ENCODE peak calls at places on chromosomes 6 and 20, in four cellular contexts. One of them, this sample, is unnamed.
A peak's percentile ranks its signal among the peaks of the same experiment; 100 is the strongest.

GRCh38 chr20:4243071-4243470 is 227.7 kb upstream of the RNF24 start:
- DNase-seq in tibial nerve: no peak
- DNase-seq in spleen: no peak
- DNase-seq in stomach: no peak
- DNase-seq in this sample: no peak

GRCh38 chr20:24605937-24606455 is 136.6 kb downstream of the SYNDIG1 start:
- DNase-seq in tibial nerve: no peak
- DNase-seq in spleen: no peak
- DNase-seq in stomach: no peak
- DNase-seq in this sample: no peak

GRCh38 chr6:62474793-62475192 is 188.8 kb upstream of the KHDRBS2 start:
- DNase-seq in tibial nerve: no peak
- DNase-seq in spleen: no peak
- DNase-seq in stomach: no peak
- DNase-seq in this sample: no peak

GRCh38 chr20:50865591-50865990 is 65.6 kb downstream of the ADNP start:
- DNase-seq in tibial nerve: no peak
- DNase-seq in spleen: no peak
- DNase-seq in stomach: no peak
- DNase-seq in this sample: no peak

GRCh38 chr6:152804150-152804549 is 53.6 kb downstream of the VIP start:
- DNase-seq in tibial nerve: no peak
- DNase-seq in spleen: no peak
- DNase-seq in stomach: no peak
- DNase-seq in this sample: no peak

GRCh38 chr6:56853541-56853940 is 101.4 kb upstream of the BEND6 start:
- DNase-seq in tibial nerve: no peak
- DNase-seq in spleen: no peak
- DNase-seq in stomach: no peak
- DNase-seq in this sample: no peak

GRCh38 chr20:42161228-42161829 is 543.2 kb upstream of the CHD6 start:
- DNase-seq in tibial nerve: no peak
- DNase-seq in spleen: no peak
- DNase-seq in stomach: no peak
- DNase-seq in this sample: no peak

GRCh38 chr6:122012576-122012975 is 386.9 kb upstream of the HSF2 start:
- DNase-seq in tibial nerve: no peak
- DNase-seq in spleen: no peak
- DNase-seq in stomach: no peak
- DNase-seq in this sample: no peak

GRCh38 chr6:26520088-26520839 is 17.9 kb upstream of the HMGN4 start:
- DNase-seq in tibial nerve: no peak
- DNase-seq in spleen: no peak
- DNase-seq in stomach: no peak
- DNase-seq in this sample: no peak

GRCh38 chr6:33314515-33314942 is 651 bp upstream of the TAPBP start:
- DNase-seq in tibial nerve: no peak
- DNase-seq in spleen: peak; percentile 85
- DNase-seq in stomach: peak; percentile 39
- DNase-seq in this sample: peak; percentile 68

GRCh38 chr6:47343631-47344421 is 34.1 kb upstream of the TNFRSF21 start:
- DNase-seq in tibial nerve: no peak
- DNase-seq in spleen: no peak
- DNase-seq in stomach: peak; percentile 54
- DNase-seq in this sample: no peak

GRCh38 chr6:39330057-39330456 is 7.6 kb upstream of the KCNK16 start:
- DNase-seq in tibial nerve: no peak
- DNase-seq in spleen: no peak
- DNase-seq in stomach: no peak
- DNase-seq in this sample: no peak

GRCh38 chr6:41639556-41640371 is 1.5 kb downstream of the MDFI start:
- DNase-seq in tibial nerve: no peak
- DNase-seq in spleen: peak; percentile 35
- DNase-seq in stomach: no peak
- DNase-seq in this sample: peak; percentile 45

GRCh38 chr6:28771401-28772267 is 152.2 kb downstream of the TRIM27 start:
- DNase-seq in tibial nerve: no peak
- DNase-seq in spleen: no peak
- DNase-seq in stomach: no peak
- DNase-seq in this sample: no peak

GRCh38 chr6:150282806-150283205 is 86.0 kb upstream of the IYD start:
- DNase-seq in tibial nerve: no peak
- DNase-seq in spleen: no peak
- DNase-seq in stomach: no peak
- DNase-seq in this sample: no peak

GRCh38 chr6:28864321-28864923 is 59.4 kb downstream of the TRIM27 start:
- DNase-seq in tibial nerve: no peak
- DNase-seq in spleen: no peak
- DNase-seq in stomach: no peak
- DNase-seq in this sample: no peak

GRCh38 chr6:43584892-43585570 is 9.0 kb downstream of the POLH start:
- DNase-seq in tibial nerve: no peak
- DNase-seq in spleen: no peak
- DNase-seq in stomach: no peak
- DNase-seq in this sample: no peak

GRCh38 chr6:47075168-47075567 is 33.0 kb upstream of the ADGRF1 start:
- DNase-seq in tibial nerve: no peak
- DNase-seq in spleen: no peak
- DNase-seq in stomach: no peak
- DNase-seq in this sample: no peak

GRCh38 chr6:2999005-2999620 is 581 bp upstream of the NQO2 start:
- DNase-seq in tibial nerve: peak; percentile 65
- DNase-seq in spleen: no peak
- DNase-seq in stomach: peak; percentile 67
- DNase-seq in this sample: no peak

GRCh38 chr20:13857304-13857703 is 72.5 kb downstream of the NDUFAF5 start:
- DNase-seq in tibial nerve: no peak
- DNase-seq in spleen: no peak
- DNase-seq in stomach: no peak
- DNase-seq in this sample: no peak

GRCh38 chr6:11404081-11404480 is 133.5 kb upstream of the TMEM170B start:
- DNase-seq in tibial nerve: no peak
- DNase-seq in spleen: no peak
- DNase-seq in stomach: no peak
- DNase-seq in this sample: no peak

GRCh38 chr6:37131104-37131959 is 38.6 kb upstream of the PIM1 start:
- DNase-seq in tibial nerve: no peak
- DNase-seq in spleen: no peak
- DNase-seq in stomach: peak; percentile 58
- DNase-seq in this sample: no peak

GRCh38 chr6:169370054-169370453 is 116.4 kb upstream of the THBS2 start:
- DNase-seq in tibial nerve: no peak
- DNase-seq in spleen: no peak
- DNase-seq in stomach: no peak
- DNase-seq in this sample: no peak

DNA sequence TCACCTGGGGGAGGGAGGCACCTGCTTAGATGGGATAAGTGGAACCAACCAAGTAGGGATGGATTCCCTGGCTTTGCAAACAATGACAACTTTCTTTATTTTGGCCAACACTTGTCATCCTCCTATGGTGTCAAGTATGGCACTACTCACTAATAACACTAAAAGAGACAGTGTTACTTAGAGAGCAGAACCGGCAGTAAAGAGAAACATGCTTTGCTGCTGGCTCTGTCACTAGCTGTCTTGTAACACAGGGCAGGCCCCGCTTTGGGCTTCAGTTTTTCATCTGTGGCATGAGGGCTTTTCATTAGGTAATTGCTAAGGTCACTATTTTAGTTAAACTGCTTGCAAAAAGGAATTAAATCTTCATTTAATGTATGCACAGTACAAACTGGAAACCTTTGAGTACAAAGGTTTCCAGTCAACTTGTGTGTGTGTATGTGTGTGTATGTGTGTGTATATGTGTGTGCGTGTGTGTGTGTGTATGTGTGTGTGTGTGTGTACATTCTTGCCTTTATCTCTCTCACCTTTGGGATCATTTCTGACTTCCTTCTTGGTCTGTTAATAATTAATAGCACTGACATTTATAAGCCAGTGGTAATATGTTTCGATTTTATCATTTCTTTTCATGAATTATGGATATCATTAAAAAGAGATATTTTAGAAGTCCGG is 64.7 kb downstream of the BTBD3 start:
- DNase-seq in tibial nerve: no peak
- DNase-seq in spleen: no peak
- DNase-seq in stomach: peak; percentile 55
- DNase-seq in this sample: no peak
- H3K4me3 ChIP-seq in tibial nerve: no peak overlapping the region
- H3K4me3 ChIP-seq in spleen: no peak overlapping the region
- H3K4me3 ChIP-seq in stomach: peak overlapping the region; percentile 33
- H3K4me3 ChIP-seq in this sample: no peak overlapping the region

DNA sequence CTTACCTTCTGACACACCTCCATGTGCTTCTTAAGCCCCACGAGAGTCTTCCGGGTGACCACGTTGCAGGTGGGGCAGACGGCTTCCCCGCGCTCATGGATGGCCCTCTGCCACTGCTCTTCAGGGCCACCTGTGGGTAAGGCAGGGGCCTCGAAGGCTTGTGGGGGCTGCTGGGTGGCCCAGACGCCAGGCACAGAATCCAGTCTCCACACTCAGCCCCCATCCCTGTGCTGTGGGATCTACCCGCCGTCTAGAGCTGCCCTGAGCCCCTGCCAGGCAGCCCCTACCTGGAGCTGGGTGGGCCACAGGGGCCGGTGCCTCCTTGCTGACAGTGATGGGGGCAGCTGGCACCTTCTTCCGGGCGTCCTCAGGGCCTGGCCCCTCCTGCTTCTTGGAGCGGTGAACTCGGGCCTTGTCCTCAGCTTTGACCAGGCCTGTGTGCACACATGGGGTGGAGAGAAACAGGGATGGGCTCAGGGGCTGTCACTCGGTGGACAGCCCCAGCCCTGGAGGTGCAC is 5.9 kb downstream of the ZNF512B start:
- DNase-seq in tibial nerve: no peak
- DNase-seq in spleen: peak; percentile 71
- DNase-seq in stomach: no peak
- DNase-seq in this sample: no peak
- H3K9me3 ChIP-seq in tibial nerve: no peaks in the 10 kb centered on the region
- H3K9me3 ChIP-seq in spleen: peaks cover 7% of the 10 kb centered on the region
- H3K9me3 ChIP-seq in stomach: no peaks in the 10 kb centered on the region
- H3K9me3 ChIP-seq in this sample: no peaks in the 10 kb centered on the region

GRCh38 chr20:754904-755303 is 13.4 kb downstream of the SLC52A3 start:
- DNase-seq in tibial nerve: no peak
- DNase-seq in spleen: peak; percentile 15
- DNase-seq in stomach: no peak
- DNase-seq in this sample: no peak

GRCh38 chr20:750801-751200 is 17.5 kb downstream of the SLC52A3 start:
- DNase-seq in tibial nerve: no peak
- DNase-seq in spleen: peak; percentile 15
- DNase-seq in stomach: no peak
- DNase-seq in this sample: no peak

GRCh38 chr20:753897-754635 is 14.2 kb downstream of the SLC52A3 start:
- DNase-seq in tibial nerve: no peak
- DNase-seq in spleen: peak; percentile 60
- DNase-seq in stomach: no peak
- DNase-seq in this sample: no peak

GRCh38 chr20:755931-756330 is 12.4 kb downstream of the SLC52A3 start:
- DNase-seq in tibial nerve: no peak
- DNase-seq in spleen: peak; percentile 24
- DNase-seq in stomach: no peak
- DNase-seq in this sample: no peak

DNA sequence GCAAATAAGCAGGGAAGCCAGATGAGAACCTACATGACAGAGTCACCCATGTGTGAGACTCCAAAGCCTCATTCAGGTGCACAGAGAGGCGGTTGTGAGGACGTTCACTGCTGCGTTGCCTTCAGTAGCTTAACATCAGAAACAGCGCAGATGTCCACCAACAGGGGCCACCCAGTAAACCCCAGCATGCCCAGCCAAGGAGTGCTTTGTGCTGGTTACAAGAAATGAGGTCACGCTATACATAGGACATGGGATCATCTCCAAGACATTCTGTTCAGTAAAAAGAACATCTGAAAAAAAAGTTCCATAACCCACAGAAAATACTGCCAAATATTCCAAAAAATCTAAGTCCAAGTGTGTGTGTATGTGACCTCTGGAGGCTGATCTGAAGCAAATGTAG is 16.0 kb downstream of the SLC52A3 start:
- DNase-seq in tibial nerve: no peak
- DNase-seq in spleen: peak; percentile 10
- DNase-seq in stomach: no peak
- DNase-seq in this sample: no peak
- TF ChIP-seq POLR2A in tibial nerve: no peak
- TF ChIP-seq POLR2A in spleen: no peak
- TF ChIP-seq POLR2A in stomach: no peak
- TF ChIP-seq POLR2A in this sample: no peak

GRCh38 chr6:5260661-5261544 is at the start of the genes FARS2 and LYRM4:
- DNase-seq in tibial nerve: peak; percentile 81
- DNase-seq in spleen: peak; percentile 98
- DNase-seq in stomach: peak; percentile 89
- DNase-seq in this sample: peak; percentile 94

GRCh38 chr6:5260111-5260620 is 584 bp downstream of the LYRM4 start:
- DNase-seq in tibial nerve: no peak
- DNase-seq in spleen: peak; percentile 93
- DNase-seq in stomach: peak; percentile 61
- DNase-seq in this sample: no peak

GRCh38 chr6:5261545-5262109 is 314 bp downstream of the FARS2 start:
- DNase-seq in tibial nerve: no peak
- DNase-seq in spleen: no peak
- DNase-seq in stomach: no peak
- DNase-seq in this sample: no peak

GRCh38 chr6:5257400-5257799 is 3.4 kb downstream of the LYRM4 start:
- DNase-seq in tibial nerve: no peak
- DNase-seq in spleen: no peak
- DNase-seq in stomach: no peak
- DNase-seq in this sample: no peak

GRCh38 chr6:5259428-5259827 is 1.3 kb downstream of the LYRM4 start:
- DNase-seq in tibial nerve: no peak
- DNase-seq in spleen: no peak
- DNase-seq in stomach: no peak
- DNase-seq in this sample: no peak
- H3K4me3 ChIP-seq in tibial nerve: peak overlapping the region; percentile 84
- H3K4me3 ChIP-seq in spleen: no peak overlapping the region
- H3K4me3 ChIP-seq in stomach: peak overlapping the region; percentile 92
- H3K4me3 ChIP-seq in this sample: peak overlapping the region; percentile 89

DNA sequence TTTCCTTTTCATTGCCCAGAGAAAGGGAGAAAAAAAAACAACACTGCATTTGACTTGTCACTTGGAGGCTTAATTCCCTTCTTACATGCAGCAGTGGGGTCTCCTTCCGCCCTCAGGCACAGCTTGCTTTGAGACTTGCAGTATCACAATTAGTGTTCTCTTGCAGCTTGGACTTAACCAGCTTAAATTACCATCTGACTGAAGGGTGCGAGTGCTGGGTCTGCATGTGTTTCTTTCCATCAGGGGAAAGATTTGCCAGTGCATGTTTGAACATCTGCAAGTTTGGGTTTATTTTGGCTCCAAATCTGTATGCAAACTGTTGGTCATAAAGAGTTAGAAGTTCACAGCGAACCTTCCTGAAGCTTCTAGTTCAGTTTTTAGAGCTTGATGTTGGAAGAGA is 35.7 kb upstream of the IRF4 start:
- DNase-seq in tibial nerve: no peak
- DNase-seq in spleen: no peak
- DNase-seq in stomach: no peak
- DNase-seq in this sample: no peak
- H3K9me3 ChIP-seq in tibial nerve: no peaks in the 10 kb centered on the region
- H3K9me3 ChIP-seq in spleen: no peaks in the 10 kb centered on the region
- H3K9me3 ChIP-seq in stomach: no peaks in the 10 kb centered on the region
- H3K9me3 ChIP-seq in this sample: no peaks in the 10 kb centered on the region

GRCh38 chr6:125747589-125748533 is 1.6 kb upstream of the HEY2 start:
- DNase-seq in tibial nerve: no peak
- DNase-seq in spleen: peak; percentile 88
- DNase-seq in stomach: peak; percentile 45
- DNase-seq in this sample: peak; percentile 65
- TF ChIP-seq POLR2A in tibial nerve: no peak
- TF ChIP-seq POLR2A in spleen: no peak
- TF ChIP-seq POLR2A in stomach: no peak
- TF ChIP-seq POLR2A in this sample: no peak

GRCh38 chr6:160931378-160932343 is 59.9 kb upstream of the MAP3K4 start:
- DNase-seq in tibial nerve: no peak
- DNase-seq in spleen: no peak
- DNase-seq in stomach: no peak
- DNase-seq in this sample: no peak
- H3K4me3 ChIP-seq in tibial nerve: peak overlapping the region; percentile 52
- H3K4me3 ChIP-seq in spleen: peak overlapping the region; percentile 32
- H3K4me3 ChIP-seq in stomach: peak overlapping the region; percentile 48
- H3K4me3 ChIP-seq in this sample: peak overlapping the region; percentile 68